ENCODE peak calls at places on chromosomes 3 and 15, in ten cellular contexts. One of them, this sample, is unnamed.

GRCh38 chr3:15629860-15630597 is 28.5 kb downstream of the BTD start:
- DNase-seq in astrocyte of the spinal cord: peak
- DNase-seq in NCI-H1930: peak
- DNase-seq in HEK293T: peak
- DNase-seq in Kasumi-1: peak
- DNase-seq in GM12878: peak
- DNase-seq in non-pigmented ciliary epithelial cell: no peak
- DNase-seq in KG1: peak
- DNase-seq in EL: peak
- DNase-seq in foreskin fibroblast: peak
- DNase-seq in this sample: peak

GRCh38 chr3:162973518-162973917 is 1476.9 kb downstream of the OTOL1 start:
- DNase-seq in non-pigmented ciliary epithelial cell: no peak
- DNase-seq in GM12878: no peak
- DNase-seq in KG1: no peak
- DNase-seq in HEK293T: no peak
- DNase-seq in NCI-H1930: no peak
- DNase-seq in EL: peak
- DNase-seq in Kasumi-1: no peak
- DNase-seq in foreskin fibroblast: no peak
- DNase-seq in astrocyte of the spinal cord: no peak
- DNase-seq in this sample: no peak

GRCh38 chr3:15449489-15449888 is 22.1 kb downstream of the EAF1 start:
- DNase-seq in non-pigmented ciliary epithelial cell: no peak
- DNase-seq in HEK293T: no peak
- DNase-seq in GM12878: no peak
- DNase-seq in foreskin fibroblast: no peak
- DNase-seq in EL: no peak
- DNase-seq in astrocyte of the spinal cord: no peak
- DNase-seq in NCI-H1930: no peak
- DNase-seq in KG1: no peak
- DNase-seq in Kasumi-1: no peak
- DNase-seq in this sample: no peak

GRCh38 chr3:114418724-114419543 is 125.1 kb downstream of the TIGIT start:
- DNase-seq in Kasumi-1: peak
- DNase-seq in KG1: peak
- DNase-seq in HEK293T: peak
- DNase-seq in astrocyte of the spinal cord: peak
- DNase-seq in EL: peak
- DNase-seq in GM12878: no peak
- DNase-seq in foreskin fibroblast: peak
- DNase-seq in non-pigmented ciliary epithelial cell: peak
- DNase-seq in NCI-H1930: peak
- DNase-seq in this sample: peak

GRCh38 chr15:90683876-90684275 is 33.3 kb upstream of the BLM start:
- DNase-seq in NCI-H1930: no peak
- DNase-seq in Kasumi-1: no peak
- DNase-seq in GM12878: no peak
- DNase-seq in foreskin fibroblast: no peak
- DNase-seq in non-pigmented ciliary epithelial cell: no peak
- DNase-seq in HEK293T: no peak
- DNase-seq in astrocyte of the spinal cord: no peak
- DNase-seq in KG1: no peak
- DNase-seq in EL: no peak
- DNase-seq in this sample: no peak

GRCh38 chr15:93055211-93055763 is 33.7 kb downstream of the RGMA start:
- DNase-seq in foreskin fibroblast: no peak
- DNase-seq in Kasumi-1: no peak
- DNase-seq in NCI-H1930: no peak
- DNase-seq in astrocyte of the spinal cord: no peak
- DNase-seq in GM12878: no peak
- DNase-seq in HEK293T: no peak
- DNase-seq in EL: no peak
- DNase-seq in non-pigmented ciliary epithelial cell: no peak
- DNase-seq in KG1: no peak
- DNase-seq in this sample: no peak

GRCh38 chr15:68631621-68632051 is 52.8 kb downstream of the CORO2B start:
- DNase-seq in astrocyte of the spinal cord: no peak
- DNase-seq in non-pigmented ciliary epithelial cell: no peak
- DNase-seq in HEK293T: no peak
- DNase-seq in KG1: no peak
- DNase-seq in NCI-H1930: no peak
- DNase-seq in foreskin fibroblast: no peak
- DNase-seq in GM12878: no peak
- DNase-seq in EL: no peak
- DNase-seq in Kasumi-1: no peak
- DNase-seq in this sample: no peak

GRCh38 chr3:168071535-168071934 is 24.2 kb downstream of the GOLIM4 start:
- DNase-seq in NCI-H1930: no peak
- DNase-seq in KG1: no peak
- DNase-seq in non-pigmented ciliary epithelial cell: peak
- DNase-seq in EL: peak
- DNase-seq in HEK293T: no peak
- DNase-seq in GM12878: no peak
- DNase-seq in foreskin fibroblast: peak
- DNase-seq in astrocyte of the spinal cord: peak
- DNase-seq in Kasumi-1: no peak
- DNase-seq in this sample: peak

GRCh38 chr3:20096135-20096685 is 56.0 kb downstream of the KAT2B start:
- DNase-seq in NCI-H1930: no peak
- DNase-seq in Kasumi-1: no peak
- DNase-seq in EL: no peak
- DNase-seq in GM12878: no peak
- DNase-seq in KG1: no peak
- DNase-seq in astrocyte of the spinal cord: no peak
- DNase-seq in non-pigmented ciliary epithelial cell: no peak
- DNase-seq in HEK293T: no peak
- DNase-seq in foreskin fibroblast: peak
- DNase-seq in this sample: peak

GRCh38 chr3:186783731-186784515 is 546 bp downstream of the EIF4A2 start:
- DNase-seq in EL: peak
- DNase-seq in astrocyte of the spinal cord: peak
- DNase-seq in non-pigmented ciliary epithelial cell: no peak
- DNase-seq in KG1: no peak
- DNase-seq in foreskin fibroblast: peak
- DNase-seq in HEK293T: peak
- DNase-seq in GM12878: no peak
- DNase-seq in NCI-H1930: peak
- DNase-seq in Kasumi-1: peak
- DNase-seq in this sample: peak

GRCh38 chr3:19348500-19348899 is 200.2 kb downstream of the KCNH8 start:
- DNase-seq in foreskin fibroblast: no peak
- DNase-seq in EL: no peak
- DNase-seq in astrocyte of the spinal cord: no peak
- DNase-seq in NCI-H1930: no peak
- DNase-seq in non-pigmented ciliary epithelial cell: no peak
- DNase-seq in HEK293T: no peak
- DNase-seq in KG1: no peak
- DNase-seq in Kasumi-1: no peak
- DNase-seq in GM12878: no peak
- DNase-seq in this sample: no peak

GRCh38 chr15:57462391-57462790 is 86.1 kb downstream of the CGNL1 start:
- DNase-seq in KG1: no peak
- DNase-seq in Kasumi-1: peak
- DNase-seq in NCI-H1930: no peak
- DNase-seq in EL: peak
- DNase-seq in non-pigmented ciliary epithelial cell: no peak
- DNase-seq in foreskin fibroblast: peak
- DNase-seq in astrocyte of the spinal cord: no peak
- DNase-seq in GM12878: no peak
- DNase-seq in HEK293T: no peak
- DNase-seq in this sample: no peak

This sample was measured in fibroblast of the conjunctiva.